ENCODE peak calls at places on chromosomes 13 and 19, in four cellular contexts. G is HepG2, D is H1, N is K562. M is an unnamed sample.

GRCh38 chr13:23161176-23161825 is 19.5 kb upstream of the SGCG start:
- DNase-seq in N (no peak), G (no peak), D (no peak), M (no peak)

GRCh38 chr19:51417107-51417806 is at the start of gene SIGLEC10:
- DNase-seq in G (no peak), N (no peak), D (no peak), M (no peak)

GRCh38 chr13:76641056-76641455 is 245.1 kb downstream of the KCTD12 start:
- DNase-seq in G (no peak), D (no peak), N (no peak), M (no peak)

GRCh38 chr19:42129399-42130253 is 2.6 kb downstream of the POU2F2 start:
- DNase-seq in G (no peak), D (no peak), N (no peak), M (peak; percentile 93)

GRCh38 chr19:50203281-50204080 is at the start of gene MYH14:
- DNase-seq in G (peak; percentile 79), D (peak; percentile 96), N (peak; percentile 96), M (no peak)

GRCh38 chr13:96822900-96823299 is 171.4 kb downstream of the OXGR1 start:
- DNase-seq in D (no peak), G (peak; percentile 50), N (peak; percentile 17), M (no peak)

GRCh38 chr13:27599845-27600553 is 20.3 kb downstream of the LNX2 start:
- DNase-seq in D (no peak), N (no peak), G (peak; percentile 67), M (no peak)

GRCh38 chr19:35341565-35342225 is 6.0 kb upstream of the FFAR1 start:
- DNase-seq in D (no peak), N (no peak), G (no peak), M (no peak)

GRCh38 chr13:44543424-44543823 is 32.7 kb downstream of the TSC22D1 start:
- DNase-seq in N (no peak), G (no peak), D (no peak), M (no peak)

GRCh38 chr13:23462815-23463559 is 29.5 kb upstream of the SACS start:
- DNase-seq in G (no peak), N (no peak), D (no peak), M (no peak)

GRCh38 chr13:98909016-98909415 is 68.8 kb downstream of the DOCK9 start:
- DNase-seq in D (no peak), N (no peak), G (no peak), M (no peak)
- TF ChIP-seq CBX5 in D (no peak), N (no peak), G (no peak), M (no peak)

DNA sequence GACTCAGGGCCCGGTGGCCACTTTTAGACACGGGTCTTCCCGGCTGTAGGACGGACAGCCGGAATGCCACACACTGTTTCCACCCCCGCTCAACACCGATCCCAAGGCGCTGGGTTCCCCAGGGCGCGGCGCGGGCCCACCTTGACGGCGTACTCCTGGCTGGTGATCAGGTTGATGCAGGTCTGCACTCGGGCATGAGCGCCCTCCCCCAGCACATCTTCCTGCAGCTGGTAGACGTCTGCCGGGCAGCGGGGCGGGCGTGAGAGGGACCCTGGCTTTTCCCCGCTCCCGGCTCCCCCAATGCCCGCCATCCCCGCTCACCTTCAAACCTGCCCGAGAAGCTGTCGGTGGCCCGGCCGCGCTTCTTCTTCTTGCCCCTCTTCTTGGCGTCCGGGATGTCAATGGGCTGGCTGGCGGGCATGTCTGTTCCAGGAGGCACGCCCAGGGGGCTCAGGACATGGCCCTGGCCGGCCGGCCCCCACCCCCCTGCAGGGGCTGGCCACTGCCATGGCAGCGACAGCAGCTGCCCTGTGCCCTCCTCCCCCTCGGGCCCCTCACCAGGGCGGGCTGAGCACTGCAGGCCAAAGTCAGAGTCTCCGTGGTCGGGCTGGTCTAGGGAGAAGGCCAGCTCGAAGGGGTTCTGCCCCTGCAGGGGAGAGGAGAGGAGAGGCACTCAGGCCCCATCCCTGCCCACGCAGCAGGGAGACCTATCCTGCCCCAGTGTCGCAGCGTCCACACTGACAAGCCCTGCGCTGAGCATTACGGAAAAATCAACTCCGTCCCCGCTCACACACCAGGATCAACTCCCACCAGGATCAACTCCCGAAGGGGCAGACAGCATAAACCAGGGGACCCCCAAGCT is 4.8 kb downstream of the MKNK2 start:
- DNase-seq in D (no peak), N (peak; percentile 15), G (no peak), M (no peak)
- TF ChIP-seq CBX5 in D (no peak), N (no peak), G (no peak), M (no peak)

DNA sequence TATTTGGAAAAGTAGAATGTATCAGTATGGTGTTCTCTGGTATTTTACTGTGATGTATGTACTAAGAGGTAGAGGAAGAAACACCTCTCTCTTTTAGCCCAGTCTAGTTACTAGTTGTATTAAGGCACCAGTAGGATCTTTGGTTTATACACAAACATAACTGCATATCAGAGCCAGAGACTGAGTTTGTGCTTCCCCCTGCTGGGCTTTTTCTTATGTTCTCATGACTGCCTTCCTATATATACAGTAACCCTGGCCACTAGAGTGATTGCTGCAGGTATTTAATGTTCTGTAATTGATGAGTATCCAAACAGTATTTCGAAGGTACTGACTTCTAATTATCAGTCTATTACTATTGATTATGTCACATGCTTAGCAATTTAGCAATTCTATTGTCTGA is 202.5 kb upstream of the KLHL1 start:
- DNase-seq in N (no peak), D (no peak), G (peak; percentile 58), M (no peak)
- TF ChIP-seq CBX5 in N (no peak), D (no peak), G (no peak), M (no peak)

DNA sequence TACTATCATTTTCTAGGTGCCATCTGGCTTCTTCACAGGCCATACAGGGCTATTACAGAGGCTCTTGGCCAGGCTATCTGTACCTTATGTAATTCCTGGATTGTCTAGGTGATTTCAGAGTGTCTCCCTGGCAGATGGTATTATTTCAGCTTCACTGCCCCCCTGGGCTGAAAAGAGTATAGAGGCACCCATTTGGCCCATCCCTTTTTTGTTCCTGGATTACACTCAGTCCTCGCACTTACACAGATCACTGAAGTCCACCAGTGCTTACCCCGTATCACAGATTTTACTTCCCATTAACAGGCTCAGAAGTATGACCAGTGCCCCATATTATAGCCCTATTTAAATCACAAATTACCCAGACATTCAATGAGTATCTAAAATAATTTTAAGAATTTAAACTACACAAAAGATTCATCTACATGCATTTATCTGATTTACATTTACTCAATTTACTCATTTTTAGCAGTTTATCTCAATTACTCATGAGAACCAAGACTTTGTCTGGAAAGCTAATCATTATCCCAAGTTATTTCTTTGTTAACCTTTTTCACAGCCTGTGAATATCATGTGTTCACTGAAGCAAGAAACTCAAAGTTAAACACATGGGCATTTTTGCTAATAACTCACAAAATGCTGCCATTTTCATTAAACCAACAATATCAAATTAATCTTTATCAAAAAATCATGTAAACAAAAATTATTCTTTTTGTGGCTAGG is 121.0 kb downstream of the PCDH20 start:
- DNase-seq in G (no peak), N (no peak), D (no peak), M (no peak)
- TF ChIP-seq CBX5 in G (no peak), N (no peak), D (no peak), M (no peak)

M was measured in GM12878.